ENCODE peak calls at places on chromosome 14, in seven cellular contexts. E is endothelial cell; C is GDM1; V is central memory CD8-positive, alpha-beta T cell; H is activated naive CD8-positive, alpha-beta T cell treated with anti-CD3 and anti-CD28 coated beads, Interleukin-2, amount 10 ng/mL, durations not matched to agents 7 days and 5 days; Y is cardiac muscle cell; L is transverse colon. J is an unnamed sample.

GRCh38 chr14:99261916-99262787 is 9.8 kb downstream of the BCL11B start:
- DNase-seq in V (peak), Y (no peak), C (no peak), H (peak), E (no peak), L (peak), J (no peak)

GRCh38 chr14:90675399-90675798 is 140.8 kb downstream of the TTC7B start:
- DNase-seq in Y (peak), H (no peak), C (peak), L (no peak), V (no peak), E (no peak), J (no peak)

GRCh38 chr14:89723930-89724915 is 230.3 kb downstream of the EFCAB11 start:
- DNase-seq in C (peak), V (no peak), Y (no peak), H (no peak), E (no peak), L (no peak), J (no peak)

GRCh38 chr14:22882529-22883190 is 362 bp upstream of the REM2 start:
- DNase-seq in L (peak), E (peak), V (no peak), H (no peak), C (no peak), Y (peak), J (no peak)

GRCh38 chr14:35385042-35385839 is 19.3 kb downstream of the NFKBIA start:
- DNase-seq in E (no peak), Y (peak), L (peak), V (no peak), H (no peak), C (no peak), J (no peak)

GRCh38 chr14:70624972-70625371 is 16.7 kb upstream of the TTC9 start:
- DNase-seq in V (no peak), L (no peak), C (no peak), H (no peak), Y (no peak), E (no peak), J (no peak)

GRCh38 chr14:29558516-29558915 is 369.1 kb downstream of the PRKD1 start:
- DNase-seq in E (no peak), C (no peak), H (no peak), L (no peak), Y (peak), V (no peak), J (no peak)

GRCh38 chr14:98913967-98914620 is 357.9 kb downstream of the BCL11B start:
- DNase-seq in C (no peak), V (no peak), Y (no peak), E (no peak), H (no peak), L (no peak), J (no peak)

GRCh38 chr14:24430143-24430681 is 458 bp downstream of the KHNYN start:
- DNase-seq in L (peak), H (no peak), E (peak), V (peak), Y (peak), C (peak), J (no peak)

GRCh38 chr14:95361373-95362179 is 41.9 kb upstream of the CLMN start:
- DNase-seq in H (peak), V (no peak), Y (peak), E (peak), C (no peak), L (peak), J (no peak)